ENCODE peak calls at places on chromosome 1, in five cellular contexts. N is ELF-1, T is heart left ventricle, U is ACHN, A is tibial nerve. E is an unnamed sample.

GRCh38 chr1:88731475-88731874 is 47.4 kb downstream of the PKN2 start:
- DNase-seq in T (no peak), U (peak), A (no peak), N (no peak), E (no peak)

GRCh38 chr1:112358798-112359408 is 37.1 kb upstream of the CTTNBP2NL start:
- DNase-seq in U (peak), A (peak), T (peak), N (peak), E (peak)

GRCh38 chr1:175314300-175314699 is 121.7 kb upstream of the KIAA0040 start:
- DNase-seq in U (no peak), N (no peak), T (peak), A (no peak), E (no peak)

GRCh38 chr1:222583079-222583478 is 6.7 kb downstream of the TAF1A start:
- DNase-seq in N (no peak), T (no peak), A (no peak), U (no peak), E (no peak)

GRCh38 chr1:241895013-241895412 is 47.0 kb downstream of the EXO1 start:
- DNase-seq in A (no peak), U (no peak), T (no peak), N (no peak), E (no peak)

GRCh38 chr1:240591552-240591951 is 20.4 kb downstream of the GREM2 start:
- DNase-seq in T (no peak), N (no peak), U (no peak), A (no peak), E (no peak)

GRCh38 chr1:19328486-19328885 is 16.4 kb downstream of the SLC66A1 start:
- DNase-seq in N (no peak), U (no peak), T (no peak), A (no peak), E (no peak)

GRCh38 chr1:204083491-204083890 is 10.6 kb downstream of the SOX13 start:
- DNase-seq in A (no peak), N (no peak), T (no peak), U (no peak), E (no peak)

GRCh38 chr1:241631674-241632073 is 8.5 kb downstream of the CHML start:
- DNase-seq in N (no peak), A (no peak), T (no peak), U (no peak), E (no peak)

E was measured in posterior vena cava.